ENCODE peak calls at places on chromosomes 6 and 20, in five cellular contexts. I is EL; W is HT-29; D is NCI-H226; P is stimulated activated CD8-positive, alpha-beta memory T cell treated with anti-CD3 and anti-CD28 coated beads, Interleukin-7, amount 100 ng/mL, for 4 hours. J is an unnamed sample.

GRCh38 chr20:53149184-53149651 is 177.1 kb downstream of the TSHZ2 start:
- DNase-seq in I (no peak), W (no peak), D (no peak), P (no peak), J (no peak)

GRCh38 chr20:60283281-60283680 is 325.1 kb downstream of the CDH26 start:
- DNase-seq in W (no peak), I (peak; percentile 4), P (no peak), D (no peak), J (no peak)

GRCh38 chr6:111494951-111495350 is 11.9 kb upstream of the REV3L start:
- DNase-seq in W (no peak), P (no peak), D (no peak), I (no peak), J (no peak)

GRCh38 chr6:30060634-30060981 is 457 bp upstream of the POLR1H start:
- DNase-seq in I (peak; percentile 37), D (no peak), W (no peak), P (no peak), J (peak; percentile 16)

GRCh38 chr6:107221519-107221918 is 106.2 kb upstream of the BEND3 start:
- DNase-seq in I (no peak), W (no peak), D (no peak), P (no peak), J (no peak)

GRCh38 chr6:70371454-70372105 is 41.7 kb upstream of the FAM135A start:
- DNase-seq in P (no peak), W (peak; percentile 81), I (peak; percentile 67), D (peak; percentile 24), J (no peak)

GRCh38 chr6:43258807-43259686 is 15.8 kb downstream of the TTBK1 start:
- DNase-seq in I (no peak), P (no peak), D (no peak), W (no peak), J (no peak)

GRCh38 chr6:11207199-11207968 is 25.1 kb downstream of the NEDD9 start:
- DNase-seq in W (peak; percentile 92), D (peak; percentile 96), I (peak; percentile 97), P (no peak), J (peak; percentile 68)

GRCh38 chr6:379367-380181 is 12.0 kb upstream of the IRF4 start:
- DNase-seq in I (no peak), D (no peak), W (no peak), P (no peak), J (no peak)

GRCh38 chr6:8180327-8181161 is 78.2 kb upstream of the EEF1E1 start:
- DNase-seq in D (peak; percentile 92), P (no peak), W (no peak), I (peak; percentile 97), J (no peak)

GRCh38 chr20:24684421-24684871 is 215.0 kb downstream of the SYNDIG1 start:
- DNase-seq in I (no peak), W (no peak), P (no peak), D (no peak), J (no peak)

GRCh38 chr6:116410945-116411623 is 40.3 kb downstream of the DSE start:
- DNase-seq in P (no peak), W (no peak), D (peak; percentile 48), I (peak; percentile 47), J (no peak)

GRCh38 chr6:166417285-166417691 is 34.5 kb upstream of the MPC1 start:
- DNase-seq in I (no peak), P (peak; percentile 10), D (no peak), W (no peak), J (no peak)

GRCh38 chr6:89035252-89036106 is 45.1 kb upstream of the PNRC1 start:
- DNase-seq in I (peak; percentile 88), P (no peak), W (peak; percentile 73), D (peak; percentile 96), J (peak; percentile 85)

GRCh38 chr20:32004963-32005362 is 5.3 kb upstream of the CCM2L start:
- DNase-seq in I (no peak), D (peak; percentile 15), W (peak; percentile 38), P (no peak), J (no peak)

GRCh38 chr6:12147557-12148316 is 135.6 kb downstream of the HIVEP1 start:
- DNase-seq in D (no peak), W (peak; percentile 16), P (no peak), I (peak; percentile 27), J (no peak)

GRCh38 chr6:132598473-132598872 is 8.9 kb upstream of the TAAR5 start:
- DNase-seq in P (no peak), D (no peak), I (peak; percentile 3), W (peak; percentile 57), J (peak; percentile 10)

GRCh38 chr20:9977629-9978028 is 57.2 kb upstream of the ANKEF1 start:
- DNase-seq in W (peak; percentile 40), I (peak; percentile 6), P (no peak), D (no peak), J (no peak)

GRCh38 chr20:51941503-51941902 is 139.2 kb upstream of the SALL4 start:
- DNase-seq in P (no peak), D (no peak), W (no peak), I (no peak), J (no peak)

GRCh38 chr6:105177521-105177920 is 2.3 kb downstream of the POPDC3 start:
- DNase-seq in I (no peak), W (no peak), P (no peak), D (no peak), J (no peak)

GRCh38 chr20:59403261-59403961 is 103.0 kb downstream of the EDN3 start:
- DNase-seq in D (peak; percentile 13), W (peak; percentile 34), P (peak; percentile 58), I (peak; percentile 16), J (peak; percentile 52)

J was measured in body of pancreas.